ENCODE peak calls at places on chromosomes 3 and 15, in four cellular contexts. One of them, this sample, is unnamed.

GRCh38 chr3:73405853-73406252 is 218.9 kb downstream of the PDZRN3 start:
- DNase-seq in mesendoderm: no peak
- DNase-seq in H1: no peak
- DNase-seq in IMR-90: peak
- DNase-seq in this sample: no peak

GRCh38 chr15:100809151-100809550 is 70.5 kb upstream of the ALDH1A3 start:
- DNase-seq in IMR-90: no peak
- DNase-seq in mesendoderm: no peak
- DNase-seq in H1: no peak
- DNase-seq in this sample: no peak

GRCh38 chr3:12948891-12949711 is 107.7 kb upstream of the RPL32 start:
- DNase-seq in H1: no peak
- DNase-seq in IMR-90: peak
- DNase-seq in mesendoderm: no peak
- DNase-seq in this sample: no peak

GRCh38 chr3:55662683-55663082 is 175.6 kb upstream of the WNT5A start:
- DNase-seq in IMR-90: peak
- DNase-seq in H1: no peak
- DNase-seq in mesendoderm: no peak
- DNase-seq in this sample: no peak

GRCh38 chr15:101567089-101567488 is 77.6 kb upstream of the PCSK6 start:
- DNase-seq in IMR-90: no peak
- DNase-seq in H1: no peak
- DNase-seq in mesendoderm: no peak
- DNase-seq in this sample: no peak

GRCh38 chr15:49847937-49848823 is 227.3 kb downstream of the DTWD1 start:
- DNase-seq in IMR-90: peak
- DNase-seq in H1: no peak
- DNase-seq in mesendoderm: no peak
- DNase-seq in this sample: no peak

GRCh38 chr15:50256188-50257041 is 9.1 kb downstream of the HDC start:
- DNase-seq in mesendoderm: no peak
- DNase-seq in H1: no peak
- DNase-seq in IMR-90: peak
- DNase-seq in this sample: no peak

GRCh38 chr3:160185711-160186110 is 39.5 kb upstream of the C3orf80 start:
- DNase-seq in IMR-90: no peak
- DNase-seq in H1: no peak
- DNase-seq in mesendoderm: peak
- DNase-seq in this sample: no peak

GRCh38 chr3:55721716-55722484 is 234.8 kb upstream of the WNT5A start:
- DNase-seq in H1: no peak
- DNase-seq in mesendoderm: peak
- DNase-seq in IMR-90: peak
- DNase-seq in this sample: no peak

GRCh38 chr3:62238003-62238402 is 135.3 kb downstream of the FEZF2 start:
- DNase-seq in H1: no peak
- DNase-seq in mesendoderm: no peak
- DNase-seq in IMR-90: no peak
- DNase-seq in this sample: no peak

GRCh38 chr15:63908986-63909385 is 75.2 kb upstream of the HERC1 start:
- DNase-seq in H1: no peak
- DNase-seq in IMR-90: peak
- DNase-seq in mesendoderm: no peak
- DNase-seq in this sample: no peak

GRCh38 chr3:194148383-194148782 is 12.4 kb downstream of the HES1 start:
- DNase-seq in mesendoderm: no peak
- DNase-seq in IMR-90: peak
- DNase-seq in H1: no peak
- DNase-seq in this sample: no peak

GRCh38 chr3:155960060-155960459 is 89.6 kb downstream of the GMPS start:
- DNase-seq in IMR-90: peak
- DNase-seq in mesendoderm: no peak
- DNase-seq in H1: no peak
- DNase-seq in this sample: no peak

GRCh38 chr15:25464784-25465183 is 26.0 kb upstream of the UBE3A start:
- DNase-seq in H1: no peak
- DNase-seq in IMR-90: no peak
- DNase-seq in mesendoderm: no peak
- DNase-seq in this sample: no peak

GRCh38 chr15:89433686-89434085 is 62.7 kb downstream of the RHCG start:
- DNase-seq in IMR-90: no peak
- DNase-seq in H1: no peak
- DNase-seq in mesendoderm: no peak
- DNase-seq in this sample: no peak

GRCh38 chr15:78229431-78230406 is 4.6 kb downstream of the ACSBG1 start:
- DNase-seq in H1: no peak
- DNase-seq in IMR-90: no peak
- DNase-seq in mesendoderm: no peak
- DNase-seq in this sample: no peak

GRCh38 chr3:161042023-161042501 is 63.1 kb downstream of the B3GALNT1 start:
- DNase-seq in IMR-90: no peak
- DNase-seq in H1: no peak
- DNase-seq in mesendoderm: no peak
- DNase-seq in this sample: no peak

DNA sequence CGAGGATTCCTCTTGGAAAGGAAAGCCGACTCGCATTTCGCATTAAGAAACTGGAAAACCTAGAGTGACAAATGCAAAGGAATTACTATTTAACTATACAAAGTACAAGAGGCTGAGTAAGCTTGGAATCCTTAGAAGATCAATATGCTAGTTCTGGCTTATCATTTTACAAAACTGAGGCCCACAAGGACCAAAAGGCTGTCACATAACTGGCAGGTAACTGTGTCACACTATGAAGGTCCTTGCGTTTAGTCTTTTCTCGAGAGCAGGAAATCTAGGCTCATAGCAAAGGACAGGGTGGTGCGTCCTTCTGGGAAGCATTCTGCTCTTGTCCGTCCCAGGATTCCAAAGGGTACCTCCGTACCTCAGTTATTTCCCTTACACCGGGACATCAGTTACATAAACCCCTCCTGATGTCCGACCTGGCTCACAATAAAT is 629 bp downstream of the RPL24 start:
- DNase-seq in H1: no peak
- DNase-seq in mesendoderm: no peak
- DNase-seq in IMR-90: no peak
- DNase-seq in this sample: no peak
- H2BK120ac ChIP-seq in H1: no peak
- H2BK120ac ChIP-seq in mesendoderm: no peak
- H2BK120ac ChIP-seq in IMR-90: peak
- H2BK120ac ChIP-seq in this sample: no peak

DNA sequence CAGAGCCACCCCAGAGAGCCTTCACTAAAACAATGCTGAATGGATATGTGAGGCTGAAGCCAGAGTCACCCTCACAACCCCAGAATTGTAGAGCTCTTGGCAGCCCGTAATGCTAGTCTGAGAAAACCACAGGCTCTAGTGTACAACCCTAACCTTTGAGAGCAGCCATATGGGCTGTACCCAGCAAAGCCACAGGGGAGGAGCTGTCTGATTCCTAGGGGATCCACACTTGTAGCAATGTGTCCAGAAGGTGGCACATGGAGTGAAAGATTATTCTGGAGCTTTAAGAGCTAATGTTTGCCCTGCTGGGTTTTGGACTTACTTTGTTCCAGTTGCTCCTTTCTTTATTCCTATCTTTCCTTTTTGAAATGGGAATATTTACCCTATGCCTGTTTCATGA is 626.8 kb downstream of the GRM7 start:
- DNase-seq in H1: no peak
- DNase-seq in IMR-90: no peak
- DNase-seq in mesendoderm: no peak
- DNase-seq in this sample: no peak
- H4K5ac ChIP-seq in H1: no peak
- H4K5ac ChIP-seq in IMR-90: no peak
- H4K5ac ChIP-seq in mesendoderm: no peak
- H4K5ac ChIP-seq in this sample: no peak

GRCh38 chr3:5004319-5005152 is 25.3 kb downstream of the BHLHE40 start:
- DNase-seq in mesendoderm: no peak
- DNase-seq in IMR-90: no peak
- DNase-seq in H1: no peak
- DNase-seq in this sample: no peak

GRCh38 chr3:5002871-5003247 is 23.6 kb downstream of the BHLHE40 start:
- DNase-seq in H1: no peak
- DNase-seq in mesendoderm: no peak
- DNase-seq in IMR-90: no peak
- DNase-seq in this sample: no peak

GRCh38 chr3:5006755-5007202 is 27.5 kb downstream of the BHLHE40 start:
- DNase-seq in H1: no peak
- DNase-seq in mesendoderm: no peak
- DNase-seq in IMR-90: no peak
- DNase-seq in this sample: no peak

GRCh38 chr3:5007873-5008272 is 28.6 kb downstream of the BHLHE40 start:
- DNase-seq in H1: no peak
- DNase-seq in IMR-90: no peak
- DNase-seq in mesendoderm: no peak
- DNase-seq in this sample: no peak

DNA sequence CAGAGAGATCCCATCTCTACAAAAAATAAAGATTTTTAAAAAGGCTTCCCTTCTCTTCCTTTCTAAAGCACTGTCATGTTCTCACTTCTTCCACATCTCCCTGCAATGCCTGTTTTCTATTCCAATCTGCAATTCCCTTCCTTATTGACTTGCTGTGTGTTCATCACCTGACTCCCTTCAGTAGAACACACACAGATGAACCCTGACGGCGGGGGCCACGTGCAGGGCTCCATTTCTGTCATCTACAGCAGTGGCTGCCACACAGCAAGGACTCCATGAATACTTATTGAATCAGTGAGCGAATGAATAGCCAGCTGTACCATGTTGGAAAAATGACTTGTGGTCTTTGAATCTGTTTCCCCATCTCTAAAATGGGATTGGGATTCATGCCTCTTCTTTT is 26.1 kb downstream of the BHLHE40 start:
- DNase-seq in mesendoderm: no peak
- DNase-seq in IMR-90: no peak
- DNase-seq in H1: no peak
- DNase-seq in this sample: no peak
- H2BK120ac ChIP-seq in mesendoderm: no peak
- H2BK120ac ChIP-seq in IMR-90: no peak
- H2BK120ac ChIP-seq in H1: no peak
- H2BK120ac ChIP-seq in this sample: no peak

GRCh38 chr3:154872089-154872488 is 208.0 kb upstream of the MME start:
- DNase-seq in H1: no peak
- DNase-seq in IMR-90: no peak
- DNase-seq in mesendoderm: no peak
- DNase-seq in this sample: no peak
- H4K5ac ChIP-seq in H1: no peak
- H4K5ac ChIP-seq in IMR-90: no peak
- H4K5ac ChIP-seq in mesendoderm: no peak
- H4K5ac ChIP-seq in this sample: no peak

GRCh38 chr15:69042531-69042930 is 28.0 kb downstream of the NOX5 start:
- DNase-seq in H1: no peak
- DNase-seq in IMR-90: no peak
- DNase-seq in mesendoderm: no peak
- DNase-seq in this sample: no peak

GRCh38 chr15:69044899-69045298 is 30.4 kb downstream of the NOX5 start:
- DNase-seq in mesendoderm: peak
- DNase-seq in H1: no peak
- DNase-seq in IMR-90: peak
- DNase-seq in this sample: no peak

GRCh38 chr15:69049976-69050375 is 35.5 kb downstream of the NOX5 start:
- DNase-seq in H1: no peak
- DNase-seq in IMR-90: no peak
- DNase-seq in mesendoderm: no peak
- DNase-seq in this sample: no peak

GRCh38 chr15:69046781-69047180 is 32.3 kb downstream of the NOX5 start:
- DNase-seq in H1: no peak
- DNase-seq in IMR-90: no peak
- DNase-seq in mesendoderm: no peak
- DNase-seq in this sample: no peak

DNA sequence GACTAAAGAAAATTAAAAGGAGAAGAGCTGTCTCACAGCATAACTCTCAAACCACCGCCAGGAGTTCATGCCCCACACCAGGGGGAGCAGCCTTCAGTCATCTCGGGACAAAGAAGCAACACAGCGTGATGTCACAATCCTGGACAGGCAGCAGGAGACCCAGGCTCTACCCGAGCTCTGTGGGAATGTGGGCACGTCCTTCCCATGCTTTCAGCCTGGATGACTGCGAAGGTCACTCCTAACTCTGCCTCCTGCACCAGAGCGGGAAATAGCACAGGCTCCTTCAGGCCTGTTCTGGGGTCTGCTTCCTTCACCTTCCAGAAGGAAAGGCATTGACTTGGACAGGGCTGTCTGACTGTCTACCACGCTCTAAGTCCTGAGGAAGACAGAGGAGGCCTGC is 31.3 kb downstream of the NOX5 start:
- DNase-seq in mesendoderm: peak
- DNase-seq in H1: no peak
- DNase-seq in IMR-90: peak
- DNase-seq in this sample: no peak
- H2BK120ac ChIP-seq in mesendoderm: no peak
- H2BK120ac ChIP-seq in H1: no peak
- H2BK120ac ChIP-seq in IMR-90: no peak
- H2BK120ac ChIP-seq in this sample: no peak

GRCh38 chr15:97929456-97930229 is 30.9 kb upstream of the ARRDC4 start:
- DNase-seq in mesendoderm: no peak
- DNase-seq in IMR-90: no peak
- DNase-seq in H1: no peak
- DNase-seq in this sample: no peak

GRCh38 chr15:97931314-97931713 is 29.2 kb upstream of the ARRDC4 start:
- DNase-seq in mesendoderm: no peak
- DNase-seq in H1: no peak
- DNase-seq in IMR-90: no peak
- DNase-seq in this sample: no peak

GRCh38 chr15:97933589-97933988 is 26.9 kb upstream of the ARRDC4 start:
- DNase-seq in mesendoderm: no peak
- DNase-seq in IMR-90: no peak
- DNase-seq in H1: no peak
- DNase-seq in this sample: no peak

DNA sequence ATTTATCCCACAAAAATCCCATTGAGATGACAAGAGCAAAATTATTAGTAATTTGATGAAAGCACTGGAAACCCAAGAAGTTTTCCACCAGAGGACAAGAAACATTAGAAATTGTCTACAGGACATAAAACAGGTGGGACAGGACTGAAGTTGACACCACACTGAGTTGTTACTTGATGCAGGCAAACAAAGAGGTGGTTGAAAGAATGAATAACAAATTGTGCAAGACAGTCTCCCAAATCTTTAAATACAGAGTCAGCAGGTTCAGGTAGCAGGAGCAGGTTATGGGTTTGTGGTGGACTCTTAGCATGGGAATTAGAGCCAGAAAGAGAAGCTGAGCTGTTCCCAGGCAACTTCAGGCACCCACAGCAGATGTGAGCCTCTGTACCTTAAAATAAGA is 30.3 kb upstream of the ARRDC4 start:
- DNase-seq in H1: no peak
- DNase-seq in IMR-90: no peak
- DNase-seq in mesendoderm: no peak
- DNase-seq in this sample: no peak
- H4K5ac ChIP-seq in H1: no peak
- H4K5ac ChIP-seq in IMR-90: no peak
- H4K5ac ChIP-seq in mesendoderm: no peak
- H4K5ac ChIP-seq in this sample: no peak

This sample was measured in H9.